ENCODE peak calls at places on chromosomes 13 and 19, in seven cellular contexts. L is astrocyte, S is ascending aorta, P is neuronal stem cell, I is GM23248, T is ovary, Q is MM.1S. B is an unnamed sample. For H3K4me1, the result is how much of the 10 kb centered on the place peaks cover.

GRCh38 chr13:30934803-30935202 is 2.3 kb downstream of the TEX26 start:
- DNase-seq in L (no peak), S (no peak), P (no peak), I (no peak), T (no peak), Q (no peak), B (no peak)

GRCh38 chr13:28819046-28819747 is 942 bp upstream of the MTUS2 start:
- DNase-seq in L (peak), S (no peak), P (peak), I (peak), T (no peak), Q (peak), B (no peak)

GRCh38 chr13:69644447-69644846 is 463.2 kb upstream of the ATXN8OS start:
- DNase-seq in L (no peak), S (no peak), P (no peak), I (no peak), T (no peak), Q (no peak), B (no peak)

GRCh38 chr13:114234645-114235421 is at the start of gene CDC16:
- DNase-seq in L (peak), S (peak), P (peak), I (peak), T (peak), Q (peak), B (peak)

GRCh38 chr13:95684463-95684862 is 7.5 kb downstream of the DNAJC3 start:
- DNase-seq in L (no peak), S (no peak), P (no peak), I (no peak), T (no peak), Q (no peak), B (no peak)

GRCh38 chr13:34942732-34943674 is 933 bp downstream of the NBEA start:
- DNase-seq in L (no peak), S (peak), P (peak), I (peak), T (peak), Q (peak), B (no peak)

GRCh38 chr13:30857018-30857417 is 49.1 kb upstream of the MEDAG start:
- DNase-seq in L (no peak), S (no peak), P (no peak), I (no peak), T (no peak), Q (no peak), B (no peak)

GRCh38 chr19:39498262-39499081 is at the start of gene DLL3:
- DNase-seq in L (no peak), S (no peak), P (no peak), I (peak), T (no peak), Q (no peak), B (no peak)

GRCh38 chr19:16014923-16015804 is 61.1 kb upstream of the TPM4 start:
- DNase-seq in L (no peak), S (no peak), P (no peak), I (no peak), T (no peak), Q (no peak), B (no peak)

GRCh38 chr13:91664036-91664435 is 265.6 kb downstream of the GPC5 start:
- DNase-seq in L (no peak), S (no peak), P (no peak), I (no peak), T (no peak), Q (no peak), B (no peak)

GRCh38 chr19:22601906-22602630 is 32.1 kb upstream of the ZNF492 start:
- DNase-seq in L (no peak), S (peak), P (no peak), I (no peak), T (no peak), Q (no peak), B (no peak)

GRCh38 chr13:77176350-77176749 is 149.4 kb upstream of the FBXL3 start:
- DNase-seq in L (peak), S (no peak), P (no peak), I (peak), T (no peak), Q (no peak), B (no peak)

GRCh38 chr13:84418041-84418440 is 535.8 kb upstream of the SLITRK1 start:
- DNase-seq in L (no peak), S (no peak), P (no peak), I (no peak), T (no peak), Q (no peak), B (no peak)

GRCh38 chr13:51764184-51765141 is 39.5 kb downstream of the DHRS12 start:
- DNase-seq in L (peak), S (peak), P (no peak), I (peak), T (peak), Q (peak), B (no peak)

GRCh38 chr13:44573790-44574465 is 2.2 kb downstream of the TSC22D1 start:
- DNase-seq in L (peak), S (no peak), P (no peak), I (peak), T (no peak), Q (no peak), B (peak)

GRCh38 chr19:8515317-8515716 is 1.4 kb upstream of the ZNF414 start:
- DNase-seq in L (no peak), S (no peak), P (no peak), I (no peak), T (no peak), Q (no peak), B (peak)

GRCh38 chr19:18150776-18151624 is 2.0 kb upstream of the PIK3R2 start:
- DNase-seq in L (no peak), S (no peak), P (no peak), I (no peak), T (peak), Q (no peak), B (no peak)

GRCh38 chr13:77697208-77698103 is at the start of gene SLAIN1:
- DNase-seq in L (peak), S (peak), P (peak), I (peak), T (peak), Q (peak), B (peak)

GRCh38 chr13:48318014-48318713 is 14.6 kb downstream of the RB1 start:
- DNase-seq in L (no peak), S (no peak), P (no peak), I (no peak), T (no peak), Q (no peak), B (no peak)

GRCh38 chr19:46739290-46739771 is 6.5 kb upstream of the FKRP start:
- DNase-seq in L (no peak), S (no peak), P (no peak), I (no peak), T (peak), Q (no peak), B (no peak)

GRCh38 chr13:48975101-48975925 is at the start of gene FNDC3A:
- DNase-seq in L (peak), S (peak), P (no peak), I (peak), T (peak), Q (peak), B (no peak)

GRCh38 chr19:8511573-8512101 is 2.3 kb downstream of the ZNF414 start:
- DNase-seq in L (no peak), S (no peak), P (no peak), I (no peak), T (no peak), Q (no peak), B (no peak)

GRCh38 chr13:20305587-20305986 is 73.5 kb upstream of the GJB6 start:
- DNase-seq in L (no peak), S (no peak), P (no peak), I (no peak), T (no peak), Q (no peak), B (no peak)

GRCh38 chr19:6374179-6374709 is 1.5 kb downstream of the PSPN start:
- DNase-seq in L (no peak), S (no peak), P (no peak), I (no peak), T (no peak), Q (no peak), B (peak)

GRCh38 chr19:20167020-20167644 is at the start of gene ZNF486:
- DNase-seq in L (peak), S (peak), P (peak), I (peak), T (peak), Q (peak), B (peak)

GRCh38 chr13:46492946-46493345 is 60.0 kb upstream of the LRCH1 start:
- DNase-seq in L (peak), S (no peak), P (peak), I (peak), T (no peak), Q (no peak), B (peak)

GRCh38 chr19:35270381-35270811 is 1.6 kb downstream of the USF2 start:
- DNase-seq in L (no peak), S (no peak), P (no peak), I (no peak), T (no peak), Q (no peak), B (no peak)

GRCh38 chr19:35266904-35267817 is 1.6 kb upstream of the USF2 start:
- DNase-seq in L (no peak), S (peak), P (no peak), I (peak), T (peak), Q (peak), B (peak)

GRCh38 chr19:35267818-35268545 is 780 bp upstream of the USF2 start:
- DNase-seq in L (peak), S (peak), P (peak), I (peak), T (peak), Q (peak), B (peak)

GRCh38 chr19:35269425-35270117 is 809 bp downstream of the USF2 start:
- DNase-seq in L (peak), S (peak), P (peak), I (peak), T (peak), Q (peak), B (peak)

DNA sequence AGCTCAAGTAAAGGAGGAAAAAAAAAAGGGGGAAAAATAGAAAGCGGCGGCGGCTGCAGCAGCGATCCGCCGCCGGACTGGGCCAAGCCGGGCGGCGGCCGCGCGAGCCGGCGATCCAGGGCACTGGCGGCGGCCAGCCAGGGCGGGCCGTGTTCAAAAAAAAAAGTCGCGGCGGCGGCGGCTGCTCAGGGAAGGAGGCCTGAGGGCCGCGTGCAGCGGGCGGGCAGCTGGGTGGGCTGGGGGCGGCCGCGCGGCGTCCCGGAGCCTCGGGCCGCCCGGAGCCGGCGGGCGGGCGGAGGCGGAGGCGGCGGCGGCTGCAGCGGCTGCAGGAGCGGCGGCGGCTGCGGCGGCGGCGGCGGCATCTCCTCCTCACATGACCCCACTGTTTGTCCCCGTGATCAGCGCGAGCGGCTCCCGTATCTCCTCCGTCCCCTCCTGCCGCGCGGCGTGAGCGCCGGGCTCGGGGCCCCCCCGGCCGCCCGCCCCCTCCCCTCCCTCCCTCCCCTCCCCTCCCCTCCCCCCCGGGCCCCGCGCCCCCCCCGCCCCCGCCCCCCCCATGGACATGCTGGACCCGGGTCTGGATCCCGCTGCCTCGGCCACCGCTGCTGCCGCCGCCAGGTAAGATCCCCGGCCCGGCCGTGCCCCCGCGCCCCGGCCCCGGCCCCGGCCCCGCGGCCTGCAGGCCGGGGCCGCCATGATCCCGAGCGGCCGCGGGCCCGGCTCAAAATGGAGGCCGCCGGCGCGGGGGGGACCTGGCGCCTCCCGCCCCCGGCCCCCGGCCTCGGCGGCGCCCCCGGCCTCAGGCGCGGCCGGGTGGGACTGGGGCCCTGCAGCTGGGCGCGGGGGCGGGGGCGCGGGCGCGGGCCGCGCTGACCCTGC is at the start of gene USF2:
- DNase-seq in L (peak), S (peak), P (peak), I (peak), T (peak), Q (peak), B (peak)
- H3K4me3 ChIP-seq in L (peak), S (peak), P (peak), I (peak), T (peak), Q (peak), B (peak)

GRCh38 chr19:607301-608154 is 17.8 kb downstream of the HCN2 start:
- DNase-seq in L (no peak), S (no peak), P (no peak), I (no peak), T (no peak), Q (no peak), B (no peak)
- H3K4me1 ChIP-seq in L (under half), S (under half), P (under half), I (under half), T (under half), Q (under half), B (under half)

DNA sequence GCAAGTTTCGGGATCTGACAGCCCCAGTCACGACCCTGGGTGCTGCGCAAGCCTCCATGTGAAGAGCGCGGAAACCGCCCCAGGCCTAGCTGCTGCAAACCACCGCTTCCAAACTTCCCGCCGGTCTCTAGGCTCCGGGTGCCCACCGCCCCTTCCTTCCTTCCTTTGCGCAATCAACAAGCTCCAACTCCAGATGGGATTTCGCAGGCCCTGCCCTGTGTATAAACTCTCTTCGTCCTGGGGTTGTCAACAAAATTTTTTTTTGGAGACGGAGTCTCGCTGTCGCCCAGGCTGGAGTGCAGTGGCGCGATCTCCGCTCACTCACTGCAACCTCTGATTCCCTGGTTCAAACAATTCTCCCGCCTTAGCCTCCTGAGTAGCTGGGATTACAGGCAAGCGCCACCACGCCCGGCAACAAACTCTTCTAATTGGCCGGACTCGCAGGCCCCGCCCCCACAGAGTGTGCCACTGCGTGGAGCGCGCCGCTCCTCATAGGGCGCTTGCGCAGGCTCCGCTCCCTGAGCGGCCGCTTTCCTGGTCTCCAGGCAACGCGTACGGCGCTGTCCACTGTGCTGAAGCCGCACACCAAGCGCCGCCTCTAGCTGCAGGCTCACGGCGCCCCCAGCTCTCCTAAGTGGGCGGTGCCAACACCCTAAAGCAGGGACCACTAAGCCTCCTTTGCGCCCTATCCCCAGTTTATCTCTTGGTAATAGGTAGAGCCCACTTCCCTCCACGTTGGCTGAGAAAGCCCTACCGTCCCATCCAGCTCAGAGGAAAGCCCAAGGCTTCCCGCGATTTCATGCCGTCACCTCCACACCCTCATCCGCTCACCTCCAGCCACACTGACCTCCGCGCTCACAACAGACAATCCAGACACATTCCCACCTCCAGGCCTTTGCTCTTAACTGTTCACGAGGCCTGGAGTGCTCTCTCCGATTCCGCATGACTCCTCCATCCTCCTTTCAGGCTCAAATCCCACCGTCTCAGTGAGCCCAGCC is 5.5 kb upstream of the QTRT1 start:
- DNase-seq in L (peak), S (peak), P (peak), I (peak), T (peak), Q (peak), B (peak)
- H3K4me3 ChIP-seq in L (no peak), S (no peak), P (no peak), I (peak), T (no peak), Q (peak), B (no peak)

GRCh38 chr19:14732510-14732909 is 42.7 kb downstream of the ZNF333 start:
- DNase-seq in L (no peak), S (no peak), P (no peak), I (no peak), T (no peak), Q (no peak), B (no peak)
- H3K4me1 ChIP-seq in L (under half), S (under half), P (under half), I (under half), T (under half), Q (under half), B (under half)

GRCh38 chr19:5337886-5338595 is 2.6 kb downstream of the PTPRS start:
- DNase-seq in L (no peak), S (no peak), P (no peak), I (no peak), T (no peak), Q (no peak), B (no peak)
- H3K4me3 ChIP-seq in L (no peak), S (no peak), P (peak), I (no peak), T (no peak), Q (no peak), B (no peak)

GRCh38 chr19:34341935-34342680 is 22.9 kb upstream of the GPI start:
- DNase-seq in L (no peak), S (no peak), P (no peak), I (no peak), T (no peak), Q (no peak), B (no peak)
- H3K4me1 ChIP-seq in L (under half), S (under half), P (under half), I (under half), T (under half), Q (under half), B (under half)

DNA sequence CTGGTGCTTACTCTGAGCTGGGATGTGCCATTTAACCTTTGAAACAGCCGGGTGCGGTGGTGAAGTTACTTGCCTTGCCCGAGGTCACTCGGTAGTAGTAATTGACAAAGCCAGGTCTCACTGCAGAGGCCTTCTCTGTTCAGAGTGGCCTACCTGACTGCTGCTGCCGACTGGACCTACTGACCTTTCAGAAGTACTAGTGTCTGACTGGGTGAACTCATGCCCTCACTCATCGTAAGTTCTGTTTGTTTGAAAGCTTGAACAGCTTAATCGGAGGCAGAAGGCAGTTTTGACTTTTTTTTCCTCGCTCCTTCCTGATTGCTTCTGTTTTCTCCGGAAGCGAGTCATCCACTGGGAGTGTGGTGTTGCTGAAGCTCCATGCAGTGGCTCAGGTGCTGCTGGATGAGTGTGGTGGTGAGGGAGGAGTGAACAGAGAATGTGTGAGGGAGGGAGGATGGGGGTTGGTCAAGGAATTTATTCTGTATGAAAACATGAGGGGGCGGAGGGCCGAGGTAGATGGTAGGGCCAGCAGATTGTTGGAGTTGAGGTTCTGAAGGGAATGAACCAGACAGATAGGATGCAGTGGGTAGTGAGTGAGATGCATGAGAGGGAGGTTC is 2.7 kb downstream of the SPINT2 start:
- DNase-seq in L (peak), S (no peak), P (no peak), I (peak), T (no peak), Q (no peak), B (no peak)
- H3K4me3 ChIP-seq in L (no peak), S (peak), P (no peak), I (no peak), T (no peak), Q (no peak), B (no peak)

GRCh38 chr19:1608414-1609391 is 3.4 kb upstream of the UQCR11 start:
- DNase-seq in L (no peak), S (no peak), P (no peak), I (peak), T (no peak), Q (no peak), B (peak)
- H3K4me1 ChIP-seq in L (under half), S (under half), P (under half), I (under half), T (under half), Q (under half), B (under half)

DNA sequence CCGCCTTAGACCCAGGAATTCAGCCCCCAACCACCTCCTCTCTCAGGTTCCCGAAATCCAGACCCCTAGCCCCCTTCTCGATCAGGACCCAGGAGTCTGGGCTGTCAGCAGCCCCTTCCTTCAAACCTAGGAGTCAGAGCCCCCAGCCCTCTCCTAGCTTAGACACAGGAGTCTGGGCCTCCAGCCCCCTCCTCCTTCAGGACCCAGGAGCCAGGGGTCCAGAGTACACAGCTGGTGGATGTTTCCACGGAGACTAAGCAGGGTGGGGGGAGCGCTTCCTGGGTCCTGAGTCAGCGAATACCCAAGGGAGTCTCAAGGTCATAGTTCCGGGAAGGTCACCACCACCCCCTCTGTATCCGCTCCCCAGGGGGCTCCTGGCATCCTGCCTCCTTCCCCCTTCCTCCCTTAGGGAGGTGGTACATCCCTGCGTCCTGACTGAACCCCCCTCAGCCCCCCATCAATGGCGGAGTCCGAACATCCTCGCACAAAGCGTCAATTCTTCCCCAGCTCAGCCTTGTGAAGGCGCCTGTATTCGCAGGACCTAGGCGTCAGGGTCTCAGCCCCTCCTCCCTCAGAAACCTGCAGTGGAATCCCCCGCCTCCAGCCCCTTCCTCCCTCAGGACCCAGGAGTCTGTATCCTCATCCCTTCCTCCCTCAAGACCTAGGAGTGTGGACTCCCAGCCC is 4.6 kb downstream of the CADM4 start:
- DNase-seq in L (no peak), S (no peak), P (peak), I (peak), T (peak), Q (no peak), B (no peak)
- H3K4me3 ChIP-seq in L (peak), S (no peak), P (peak), I (peak), T (peak), Q (no peak), B (no peak)

GRCh38 chr13:110279684-110280083 is 27.3 kb downstream of the COL4A1 start:
- DNase-seq in L (no peak), S (peak), P (no peak), I (no peak), T (no peak), Q (no peak), B (no peak)
- H3K4me1 ChIP-seq in L (under half), S (under half), P (under half), I (under half), T (under half), Q (under half), B (under half)

B was measured in Karpas-422.